ENCODE peak calls at places on chromosomes 6 and 20, in four cellular contexts. One of them, this sample, is unnamed. For H3K27me3, the result is how much of the 10 kb centered on the place peaks cover.

GRCh38 chr6:101845621-101846020 is 452.1 kb downstream of the GRIK2 start:
- DNase-seq in HepG2: no peak
- DNase-seq in K562: no peak
- DNase-seq in H1: no peak
- DNase-seq in this sample: no peak

GRCh38 chr6:107304421-107305025 is 154.8 kb downstream of the PDSS2 start:
- DNase-seq in HepG2: no peak
- DNase-seq in K562: no peak
- DNase-seq in H1: no peak
- DNase-seq in this sample: no peak

GRCh38 chr20:62744761-62745160 is 36.1 kb downstream of the NTSR1 start:
- DNase-seq in HepG2: no peak
- DNase-seq in K562: no peak
- DNase-seq in H1: no peak
- DNase-seq in this sample: no peak

GRCh38 chr20:41183391-41183790 is 46.0 kb downstream of the PLCG1 start:
- DNase-seq in HepG2: no peak
- DNase-seq in K562: no peak
- DNase-seq in H1: no peak
- DNase-seq in this sample: no peak

GRCh38 chr20:59933296-59933848 is at the start of gene SYCP2:
- DNase-seq in HepG2: no peak
- DNase-seq in K562: peak
- DNase-seq in H1: no peak
- DNase-seq in this sample: no peak

GRCh38 chr20:23205656-23206055 is 119.5 kb upstream of the CD93 start:
- DNase-seq in HepG2: no peak
- DNase-seq in K562: no peak
- DNase-seq in H1: no peak
- DNase-seq in this sample: peak

GRCh38 chr20:6466065-6466810 is 301.2 kb upstream of the BMP2 start:
- DNase-seq in HepG2: peak
- DNase-seq in K562: no peak
- DNase-seq in H1: no peak
- DNase-seq in this sample: no peak

GRCh38 chr6:52603000-52603795 is 26.3 kb upstream of the TRAM2 start:
- DNase-seq in HepG2: no peak
- DNase-seq in K562: peak
- DNase-seq in H1: no peak
- DNase-seq in this sample: peak

GRCh38 chr20:60220655-60221054 is 262.4 kb downstream of the CDH26 start:
- DNase-seq in HepG2: no peak
- DNase-seq in K562: no peak
- DNase-seq in H1: no peak
- DNase-seq in this sample: no peak

GRCh38 chr20:19078448-19079373 is 133.7 kb upstream of the SLC24A3 start:
- DNase-seq in HepG2: no peak
- DNase-seq in K562: no peak
- DNase-seq in H1: no peak
- DNase-seq in this sample: no peak

GRCh38 chr20:44576297-44576696 is 6.1 kb upstream of the PKIG start:
- DNase-seq in HepG2: peak
- DNase-seq in K562: peak
- DNase-seq in H1: no peak
- DNase-seq in this sample: peak

GRCh38 chr6:143271024-143271423 is 179.5 kb downstream of the ADAT2 start:
- DNase-seq in HepG2: peak
- DNase-seq in K562: no peak
- DNase-seq in H1: no peak
- DNase-seq in this sample: no peak

GRCh38 chr20:10654630-10655029 is 19.2 kb downstream of the JAG1 start:
- DNase-seq in HepG2: no peak
- DNase-seq in K562: no peak
- DNase-seq in H1: no peak
- DNase-seq in this sample: peak

GRCh38 chr6:54632984-54633565 is 213.5 kb upstream of the FAM83B start:
- DNase-seq in HepG2: no peak
- DNase-seq in K562: no peak
- DNase-seq in H1: no peak
- DNase-seq in this sample: no peak

GRCh38 chr20:24027229-24027628 is 38.6 kb upstream of the GGTLC1 start:
- DNase-seq in HepG2: no peak
- DNase-seq in K562: peak
- DNase-seq in H1: no peak
- DNase-seq in this sample: peak

GRCh38 chr20:63969851-63970713 is at the start of gene ZNF512B:
- DNase-seq in HepG2: peak
- DNase-seq in K562: peak
- DNase-seq in H1: no peak
- DNase-seq in this sample: no peak

GRCh38 chr6:31473244-31473643 is 24.7 kb upstream of the MICB start:
- DNase-seq in HepG2: no peak
- DNase-seq in K562: no peak
- DNase-seq in H1: no peak
- DNase-seq in this sample: no peak

GRCh38 chr6:15457121-15457646 is 205.6 kb downstream of the DTNBP1 start:
- DNase-seq in HepG2: no peak
- DNase-seq in K562: no peak
- DNase-seq in H1: no peak
- DNase-seq in this sample: no peak

GRCh38 chr20:49283176-49283702 is 5.4 kb upstream of the ZNFX1 start:
- DNase-seq in HepG2: no peak
- DNase-seq in K562: peak
- DNase-seq in H1: no peak
- DNase-seq in this sample: no peak

GRCh38 chr6:40251609-40252008 is 317.3 kb upstream of the MOCS1 start:
- DNase-seq in HepG2: no peak
- DNase-seq in K562: no peak
- DNase-seq in H1: no peak
- DNase-seq in this sample: no peak

GRCh38 chr20:63692436-63693078 is 3.9 kb upstream of the TNFRSF6B start:
- DNase-seq in HepG2: no peak
- DNase-seq in K562: no peak
- DNase-seq in H1: no peak
- DNase-seq in this sample: no peak

GRCh38 chr20:8388146-8388545 is 256.1 kb downstream of the PLCB1 start:
- DNase-seq in HepG2: no peak
- DNase-seq in K562: no peak
- DNase-seq in H1: no peak
- DNase-seq in this sample: peak

GRCh38 chr6:71248306-71248705 is 40.3 kb upstream of the OGFRL1 start:
- DNase-seq in HepG2: peak
- DNase-seq in K562: no peak
- DNase-seq in H1: peak
- DNase-seq in this sample: peak

GRCh38 chr6:116371384-116372209 is 850 bp downstream of the DSE start:
- DNase-seq in HepG2: no peak
- DNase-seq in K562: no peak
- DNase-seq in H1: peak
- DNase-seq in this sample: peak

GRCh38 chr20:24950836-24951525 is 1.9 kb downstream of the CST7 start:
- DNase-seq in HepG2: no peak
- DNase-seq in K562: no peak
- DNase-seq in H1: no peak
- DNase-seq in this sample: no peak

GRCh38 chr6:143248359-143248758 is 187.7 kb downstream of the AIG1 start:
- DNase-seq in HepG2: no peak
- DNase-seq in K562: no peak
- DNase-seq in H1: no peak
- DNase-seq in this sample: no peak

GRCh38 chr20:52209154-52209571 is 17.6 kb upstream of the ZFP64 start:
- DNase-seq in HepG2: no peak
- DNase-seq in K562: no peak
- DNase-seq in H1: no peak
- DNase-seq in this sample: no peak

GRCh38 chr6:143097224-143097795 is 36.6 kb downstream of the AIG1 start:
- DNase-seq in HepG2: no peak
- DNase-seq in K562: no peak
- DNase-seq in H1: no peak
- DNase-seq in this sample: no peak

GRCh38 chr6:30386166-30386565 is 41.2 kb downstream of the RPP21 start:
- DNase-seq in HepG2: no peak
- DNase-seq in K562: no peak
- DNase-seq in H1: no peak
- DNase-seq in this sample: no peak

GRCh38 chr6:113875470-113875869 is 18.3 kb downstream of the MARCKS start:
- DNase-seq in HepG2: no peak
- DNase-seq in K562: no peak
- DNase-seq in H1: no peak
- DNase-seq in this sample: no peak

GRCh38 chr6:63371087-63371486 is 51.3 kb upstream of the LGSN start:
- DNase-seq in HepG2: no peak
- DNase-seq in K562: no peak
- DNase-seq in H1: no peak
- DNase-seq in this sample: no peak

GRCh38 chr6:133432021-133432989 is 191.1 kb downstream of the EYA4 start:
- DNase-seq in HepG2: no peak
- DNase-seq in K562: no peak
- DNase-seq in H1: peak
- DNase-seq in this sample: no peak

GRCh38 chr6:42315991-42316378 is 98.3 kb upstream of the MRPS10 start:
- DNase-seq in HepG2: peak
- DNase-seq in K562: peak
- DNase-seq in H1: peak
- DNase-seq in this sample: peak

GRCh38 chr20:3378138-3378537 is 29.3 kb downstream of the DNAAF9 start:
- DNase-seq in HepG2: no peak
- DNase-seq in K562: no peak
- DNase-seq in H1: no peak
- DNase-seq in this sample: peak

GRCh38 chr20:3380228-3381070 is 27.0 kb downstream of the DNAAF9 start:
- DNase-seq in HepG2: no peak
- DNase-seq in K562: no peak
- DNase-seq in H1: no peak
- DNase-seq in this sample: no peak

GRCh38 chr20:3382836-3383235 is 24.6 kb downstream of the DNAAF9 start:
- DNase-seq in HepG2: no peak
- DNase-seq in K562: no peak
- DNase-seq in H1: no peak
- DNase-seq in this sample: no peak

DNA sequence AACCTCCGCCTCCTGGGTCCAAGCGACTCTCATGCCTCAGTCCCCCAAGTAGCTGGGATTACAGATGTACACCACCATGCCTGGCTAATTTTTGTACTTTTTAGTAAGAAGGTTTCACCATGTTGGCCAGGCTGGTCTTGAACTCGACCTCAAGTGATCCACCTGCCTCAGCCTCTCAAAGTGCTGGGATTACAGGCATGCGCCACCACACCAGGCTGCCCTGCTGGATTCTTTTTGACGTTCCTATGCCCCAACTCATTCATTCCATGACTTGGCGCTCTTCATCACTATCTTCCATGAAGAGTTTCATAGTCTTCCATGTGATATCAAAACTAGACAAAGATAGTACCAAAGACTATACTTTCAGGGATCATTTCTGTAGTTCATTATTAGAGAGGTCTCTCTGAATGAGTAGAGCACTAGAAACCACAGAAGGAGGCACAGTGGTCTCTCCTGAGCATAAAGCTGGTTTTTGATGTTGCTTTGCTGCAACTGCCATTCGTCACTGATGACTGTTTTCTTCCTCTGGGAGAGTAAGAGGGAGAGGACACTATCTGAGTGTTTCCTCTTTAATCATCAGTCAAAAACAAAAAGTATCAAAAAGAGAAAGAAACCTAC is 23.5 kb downstream of the DNAAF9 start:
- DNase-seq in HepG2: no peak
- DNase-seq in K562: no peak
- DNase-seq in H1: no peak
- DNase-seq in this sample: no peak
- TF ChIP-seq JUN in HepG2: no peak
- TF ChIP-seq JUN in K562: no peak
- TF ChIP-seq JUN in H1: no peak
- TF ChIP-seq JUN in this sample: no peak

DNA sequence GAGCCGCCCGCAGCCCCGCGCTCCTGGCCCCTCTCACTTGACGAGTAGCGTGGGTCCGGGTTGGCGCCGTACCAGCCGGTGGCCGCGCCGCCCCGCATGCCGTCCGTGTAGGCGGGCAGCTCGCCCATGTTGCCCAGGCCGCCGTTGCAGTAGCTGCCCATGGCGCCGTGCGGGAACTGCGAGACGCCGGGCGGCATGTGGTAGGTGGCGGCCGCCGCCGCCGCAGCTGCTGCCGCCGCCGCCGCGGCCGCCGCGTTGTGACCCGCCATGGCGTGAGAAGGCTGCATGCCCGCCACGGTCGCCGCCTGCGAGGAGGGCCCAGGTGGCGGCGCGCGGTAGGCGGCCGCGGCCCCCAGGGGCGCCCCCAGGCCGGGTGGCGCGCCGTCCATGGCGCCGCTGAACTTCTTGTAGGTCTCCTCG is 395 bp downstream of the NKX2-4 start:
- DNase-seq in HepG2: no peak
- DNase-seq in K562: no peak
- DNase-seq in H1: no peak
- DNase-seq in this sample: no peak
- H3K27me3 ChIP-seq in HepG2: under half
- H3K27me3 ChIP-seq in K562: under half
- H3K27me3 ChIP-seq in H1: half or more
- H3K27me3 ChIP-seq in this sample: half or more

DNA sequence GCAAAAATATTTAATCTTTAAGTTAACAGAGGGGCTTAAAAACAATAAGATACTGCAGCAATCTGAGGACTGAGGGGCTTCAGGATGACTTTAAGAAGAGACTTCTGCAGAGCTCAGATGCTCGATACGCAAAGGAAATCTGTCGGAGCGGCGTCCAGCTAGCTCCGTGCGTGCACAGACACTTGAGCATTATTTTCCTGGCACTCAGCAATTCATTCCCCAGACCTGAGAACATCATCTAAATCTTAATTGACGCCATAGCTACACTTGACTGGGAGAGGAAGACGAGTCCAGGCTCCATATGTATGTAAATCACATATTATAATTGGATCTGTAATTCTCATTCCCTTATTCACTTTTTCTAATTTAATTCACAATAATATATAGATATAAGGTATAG is 228.2 kb downstream of the SOD2 start:
- DNase-seq in HepG2: no peak
- DNase-seq in K562: no peak
- DNase-seq in H1: no peak
- DNase-seq in this sample: no peak
- TF ChIP-seq JUN in HepG2: no peak
- TF ChIP-seq JUN in K562: no peak
- TF ChIP-seq JUN in H1: no peak
- TF ChIP-seq JUN in this sample: no peak

GRCh38 chr6:150001295-150001990 is 23.9 kb downstream of the RAET1L start:
- DNase-seq in HepG2: no peak
- DNase-seq in K562: no peak
- DNase-seq in H1: no peak
- DNase-seq in this sample: no peak

GRCh38 chr6:150002710-150003109 is 22.6 kb downstream of the RAET1L start:
- DNase-seq in HepG2: no peak
- DNase-seq in K562: no peak
- DNase-seq in H1: no peak
- DNase-seq in this sample: no peak

GRCh38 chr6:149995235-149995750 is 30.0 kb downstream of the RAET1L start:
- DNase-seq in HepG2: no peak
- DNase-seq in K562: no peak
- DNase-seq in H1: no peak
- DNase-seq in this sample: no peak

GRCh38 chr6:149995971-149996370 is 29.4 kb downstream of the RAET1L start:
- DNase-seq in HepG2: no peak
- DNase-seq in K562: no peak
- DNase-seq in H1: no peak
- DNase-seq in this sample: no peak

GRCh38 chr6:149999636-150000035 is 25.7 kb downstream of the RAET1L start:
- DNase-seq in HepG2: no peak
- DNase-seq in K562: no peak
- DNase-seq in H1: no peak
- DNase-seq in this sample: no peak
- H3K27me3 ChIP-seq in HepG2: under half
- H3K27me3 ChIP-seq in K562: under half
- H3K27me3 ChIP-seq in H1: under half
- H3K27me3 ChIP-seq in this sample: under half

This sample was measured in endothelial cell of umbilical vein.